ENCODE peak calls at places on chromosomes 1 and 21, in eight cellular contexts. S is AG08396; A is glutamatergic neuron; B is progenitor cell of endocrine pancreas; R is occipital lobe; D is pulmonary artery endothelial cell; Y is amygdala; E is stimulated activated CD4-positive, alpha-beta T cell treated with anti-CD3 and anti-CD28 coated beads, Interleukin-2, amount 100 ng/mL, for 48 hours. M is an unnamed sample.

GRCh38 chr1:169105434-169106094 is 926 bp upstream of the ATP1B1 start:
- DNase-seq in B (peak), R (peak), E (no peak), Y (peak), S (peak), A (peak), D (no peak), M (peak)

GRCh38 chr21:21851657-21852056 is 853.4 kb downstream of the NCAM2 start:
- DNase-seq in R (no peak), D (no peak), B (no peak), S (no peak), E (no peak), Y (no peak), A (no peak), M (no peak)

GRCh38 chr1:1024421-1025415 is 4.8 kb downstream of the AGRN start:
- DNase-seq in Y (peak), B (peak), A (peak), R (no peak), D (no peak), S (no peak), E (no peak), M (no peak)

GRCh38 chr1:202860744-202861419 is 28.1 kb downstream of the RABIF start:
- DNase-seq in E (peak), A (peak), S (peak), D (no peak), R (peak), B (peak), Y (no peak), M (peak)

GRCh38 chr1:231679109-231679508 is 52.5 kb downstream of the DISC1 start:
- DNase-seq in S (no peak), B (no peak), Y (no peak), D (no peak), E (no peak), A (peak), R (no peak), M (no peak)

GRCh38 chr1:39652534-39652933 is 13.1 kb upstream of the HEYL start:
- DNase-seq in D (no peak), A (no peak), E (no peak), B (no peak), Y (no peak), R (no peak), S (no peak), M (no peak)

GRCh38 chr1:17329610-17330009 is 21.6 kb downstream of the PADI4 start:
- DNase-seq in D (no peak), E (no peak), R (no peak), B (no peak), A (no peak), Y (no peak), S (no peak), M (no peak)

GRCh38 chr1:52733368-52733767 is 7.1 kb downstream of the ZYG11B start:
- DNase-seq in A (no peak), D (no peak), S (no peak), E (no peak), R (no peak), B (no peak), Y (no peak), M (no peak)

GRCh38 chr1:24955161-24955560 is 25.1 kb upstream of the RUNX3 start:
- DNase-seq in B (no peak), R (no peak), D (no peak), E (peak), S (no peak), Y (no peak), A (no peak), M (no peak)

GRCh38 chr1:55231745-55232144 is 16.6 kb upstream of the USP24 start:
- DNase-seq in R (no peak), E (no peak), A (no peak), Y (no peak), S (no peak), B (no peak), D (no peak), M (no peak)

GRCh38 chr21:39604951-39605350 is 7.8 kb upstream of the B3GALT5 start:
- DNase-seq in E (no peak), S (no peak), D (no peak), R (no peak), Y (no peak), A (no peak), B (no peak), M (no peak)

M was measured in NCI-H774.